ENCODE peak calls at places on chromosome 12, in seven cellular contexts. One of them, this sample, is unnamed.

GRCh38 chr12:82805812-82806497 is 119.2 kb downstream of the TMTC2 start:
- DNase-seq in AG04449: no peak
- DNase-seq in testis: no peak
- DNase-seq in lower leg skin: no peak
- DNase-seq in body of pancreas: no peak
- DNase-seq in IMR-90: peak; percentile 1
- DNase-seq in pancreas: no peak
- DNase-seq in this sample: peak; percentile 18

GRCh38 chr12:110165540-110166159 is 41.5 kb downstream of the IFT81 start:
- DNase-seq in AG04449: no peak
- DNase-seq in body of pancreas: no peak
- DNase-seq in pancreas: no peak
- DNase-seq in IMR-90: no peak
- DNase-seq in lower leg skin: no peak
- DNase-seq in testis: no peak
- DNase-seq in this sample: no peak

GRCh38 chr12:59452259-59452658 is 143.6 kb upstream of the SLC16A7 start:
- DNase-seq in testis: no peak
- DNase-seq in body of pancreas: peak; percentile 14
- DNase-seq in IMR-90: peak; percentile 85
- DNase-seq in AG04449: peak; percentile 59
- DNase-seq in lower leg skin: no peak
- DNase-seq in pancreas: no peak
- DNase-seq in this sample: peak; percentile 62

GRCh38 chr12:53328043-53328435 is 6.6 kb upstream of the AAAS start:
- DNase-seq in pancreas: no peak
- DNase-seq in AG04449: no peak
- DNase-seq in IMR-90: no peak
- DNase-seq in testis: no peak
- DNase-seq in lower leg skin: no peak
- DNase-seq in body of pancreas: no peak
- DNase-seq in this sample: no peak

GRCh38 chr12:106135075-106135474 is 3.7 kb downstream of the NUAK1 start:
- DNase-seq in lower leg skin: no peak
- DNase-seq in testis: no peak
- DNase-seq in body of pancreas: no peak
- DNase-seq in pancreas: no peak
- DNase-seq in IMR-90: peak; percentile 41
- DNase-seq in AG04449: no peak
- DNase-seq in this sample: no peak

GRCh38 chr12:105705765-105706164 is 375.3 kb downstream of the C12orf75 start:
- DNase-seq in AG04449: no peak
- DNase-seq in pancreas: no peak
- DNase-seq in testis: peak; percentile 73
- DNase-seq in lower leg skin: peak; percentile 38
- DNase-seq in body of pancreas: peak; percentile 57
- DNase-seq in IMR-90: peak; percentile 67
- DNase-seq in this sample: no peak

GRCh38 chr12:60093428-60093827 is 497.6 kb downstream of the SLC16A7 start:
- DNase-seq in pancreas: no peak
- DNase-seq in AG04449: no peak
- DNase-seq in IMR-90: no peak
- DNase-seq in body of pancreas: no peak
- DNase-seq in testis: no peak
- DNase-seq in lower leg skin: no peak
- DNase-seq in this sample: no peak

GRCh38 chr12:92444763-92445162 is 258.0 kb upstream of the PLEKHG7 start:
- DNase-seq in testis: peak; percentile 48
- DNase-seq in lower leg skin: peak; percentile 45
- DNase-seq in body of pancreas: no peak
- DNase-seq in IMR-90: no peak
- DNase-seq in AG04449: no peak
- DNase-seq in pancreas: no peak
- DNase-seq in this sample: no peak

GRCh38 chr12:92648242-92649031 is 54.4 kb upstream of the PLEKHG7 start:
- DNase-seq in body of pancreas: no peak
- DNase-seq in testis: no peak
- DNase-seq in AG04449: no peak
- DNase-seq in pancreas: no peak
- DNase-seq in lower leg skin: no peak
- DNase-seq in IMR-90: peak; percentile 14
- DNase-seq in this sample: no peak

GRCh38 chr12:63525831-63526230 is 142.5 kb downstream of the DPY19L2 start:
- DNase-seq in IMR-90: no peak
- DNase-seq in pancreas: no peak
- DNase-seq in lower leg skin: no peak
- DNase-seq in testis: no peak
- DNase-seq in body of pancreas: no peak
- DNase-seq in AG04449: no peak
- DNase-seq in this sample: no peak

GRCh38 chr12:131452444-131452860 is 258.4 kb upstream of the SFSWAP start:
- DNase-seq in body of pancreas: no peak
- DNase-seq in testis: peak; percentile 40
- DNase-seq in AG04449: no peak
- DNase-seq in lower leg skin: no peak
- DNase-seq in IMR-90: no peak
- DNase-seq in pancreas: no peak
- DNase-seq in this sample: no peak

GRCh38 chr12:116539905-116540482 is 19.2 kb upstream of the MAP1LC3B2 start:
- DNase-seq in lower leg skin: peak; percentile 62
- DNase-seq in body of pancreas: peak; percentile 75
- DNase-seq in AG04449: no peak
- DNase-seq in pancreas: no peak
- DNase-seq in IMR-90: peak; percentile 72
- DNase-seq in testis: peak; percentile 47
- DNase-seq in this sample: no peak

GRCh38 chr12:110785240-110785639 is 42.5 kb upstream of the PPP1CC start:
- DNase-seq in body of pancreas: no peak
- DNase-seq in testis: no peak
- DNase-seq in AG04449: no peak
- DNase-seq in pancreas: no peak
- DNase-seq in lower leg skin: no peak
- DNase-seq in IMR-90: no peak
- DNase-seq in this sample: no peak

GRCh38 chr12:13982010-13982409 is 608 bp upstream of the GRIN2B start:
- DNase-seq in body of pancreas: no peak
- DNase-seq in AG04449: no peak
- DNase-seq in testis: no peak
- DNase-seq in pancreas: no peak
- DNase-seq in lower leg skin: no peak
- DNase-seq in IMR-90: no peak
- DNase-seq in this sample: no peak

GRCh38 chr12:116336542-116337065 is 59.1 kb upstream of the MED13L start:
- DNase-seq in testis: no peak
- DNase-seq in lower leg skin: no peak
- DNase-seq in body of pancreas: no peak
- DNase-seq in AG04449: no peak
- DNase-seq in IMR-90: peak; percentile 77
- DNase-seq in pancreas: no peak
- DNase-seq in this sample: no peak

GRCh38 chr12:112850343-112850742 is 56.4 kb upstream of the OAS1 start:
- DNase-seq in lower leg skin: no peak
- DNase-seq in testis: no peak
- DNase-seq in pancreas: no peak
- DNase-seq in body of pancreas: no peak
- DNase-seq in AG04449: no peak
- DNase-seq in IMR-90: no peak
- DNase-seq in this sample: no peak

GRCh38 chr12:879641-880040 is 69.9 kb downstream of the RAD52 start:
- DNase-seq in pancreas: no peak
- DNase-seq in IMR-90: peak; percentile 86
- DNase-seq in testis: no peak
- DNase-seq in AG04449: no peak
- DNase-seq in lower leg skin: no peak
- DNase-seq in body of pancreas: no peak
- DNase-seq in this sample: peak; percentile 11

GRCh38 chr12:45217846-45218245 is 2.0 kb downstream of the ANO6 start:
- DNase-seq in AG04449: no peak
- DNase-seq in pancreas: no peak
- DNase-seq in lower leg skin: no peak
- DNase-seq in body of pancreas: no peak
- DNase-seq in IMR-90: peak; percentile 12
- DNase-seq in testis: no peak
- DNase-seq in this sample: no peak

GRCh38 chr12:96501139-96501741 is 11.9 kb downstream of the CFAP54 start:
- DNase-seq in lower leg skin: no peak
- DNase-seq in IMR-90: peak; percentile 61
- DNase-seq in pancreas: no peak
- DNase-seq in AG04449: no peak
- DNase-seq in body of pancreas: peak; percentile 17
- DNase-seq in testis: no peak
- DNase-seq in this sample: no peak

GRCh38 chr12:3884671-3885070 is 11.5 kb upstream of the PARP11 start:
- DNase-seq in testis: no peak
- DNase-seq in AG04449: no peak
- DNase-seq in IMR-90: no peak
- DNase-seq in pancreas: no peak
- DNase-seq in lower leg skin: no peak
- DNase-seq in body of pancreas: no peak
- DNase-seq in this sample: no peak
- H3K4me3 ChIP-seq in testis: no peak overlapping the region
- H3K4me3 ChIP-seq in AG04449: no peak overlapping the region
- H3K4me3 ChIP-seq in IMR-90: no peak overlapping the region
- H3K4me3 ChIP-seq in pancreas: no peak overlapping the region
- H3K4me3 ChIP-seq in lower leg skin: no peak overlapping the region
- H3K4me3 ChIP-seq in body of pancreas: no peak overlapping the region
- H3K4me3 ChIP-seq in this sample: no peak overlapping the region

GRCh38 chr12:33438025-33438772 is 1.4 kb downstream of the SYT10 start:
- DNase-seq in pancreas: peak; percentile 24
- DNase-seq in AG04449: no peak
- DNase-seq in lower leg skin: no peak
- DNase-seq in IMR-90: no peak
- DNase-seq in testis: no peak
- DNase-seq in body of pancreas: no peak
- DNase-seq in this sample: no peak
- H3K4me3 ChIP-seq in pancreas: no peak overlapping the region
- H3K4me3 ChIP-seq in AG04449: no peak overlapping the region
- H3K4me3 ChIP-seq in lower leg skin: no peak overlapping the region
- H3K4me3 ChIP-seq in IMR-90: no peak overlapping the region
- H3K4me3 ChIP-seq in testis: peak overlapping the region; percentile 53
- H3K4me3 ChIP-seq in body of pancreas: no peak overlapping the region
- H3K4me3 ChIP-seq in this sample: no peak overlapping the region

DNA sequence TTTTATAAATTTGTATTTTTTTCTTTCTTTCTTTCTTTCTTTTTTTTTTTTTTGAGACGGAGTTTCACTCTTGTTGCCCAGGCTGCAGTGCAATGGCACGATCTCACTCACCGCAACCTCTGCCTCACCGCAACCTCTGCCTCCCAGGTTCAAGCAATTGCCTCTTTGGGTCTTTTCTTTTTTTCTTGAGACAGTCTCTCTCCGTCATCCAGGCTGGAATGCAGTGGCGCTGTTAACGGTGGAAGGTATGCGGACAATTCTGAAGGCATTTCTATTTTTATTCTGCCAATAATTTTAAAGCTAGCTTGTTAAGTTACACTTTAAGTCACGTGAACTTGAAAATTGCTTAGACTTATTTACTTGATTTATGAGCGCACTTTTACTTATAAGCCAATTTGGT is 8.8 kb upstream of the PHC1 start:
- DNase-seq in AG04449: no peak
- DNase-seq in lower leg skin: no peak
- DNase-seq in body of pancreas: no peak
- DNase-seq in pancreas: no peak
- DNase-seq in IMR-90: no peak
- DNase-seq in testis: no peak
- DNase-seq in this sample: no peak
- H3K4me3 ChIP-seq in AG04449: no peak overlapping the region
- H3K4me3 ChIP-seq in lower leg skin: no peak overlapping the region
- H3K4me3 ChIP-seq in body of pancreas: no peak overlapping the region
- H3K4me3 ChIP-seq in pancreas: no peak overlapping the region
- H3K4me3 ChIP-seq in IMR-90: no peak overlapping the region
- H3K4me3 ChIP-seq in testis: no peak overlapping the region
- H3K4me3 ChIP-seq in this sample: no peak overlapping the region

DNA sequence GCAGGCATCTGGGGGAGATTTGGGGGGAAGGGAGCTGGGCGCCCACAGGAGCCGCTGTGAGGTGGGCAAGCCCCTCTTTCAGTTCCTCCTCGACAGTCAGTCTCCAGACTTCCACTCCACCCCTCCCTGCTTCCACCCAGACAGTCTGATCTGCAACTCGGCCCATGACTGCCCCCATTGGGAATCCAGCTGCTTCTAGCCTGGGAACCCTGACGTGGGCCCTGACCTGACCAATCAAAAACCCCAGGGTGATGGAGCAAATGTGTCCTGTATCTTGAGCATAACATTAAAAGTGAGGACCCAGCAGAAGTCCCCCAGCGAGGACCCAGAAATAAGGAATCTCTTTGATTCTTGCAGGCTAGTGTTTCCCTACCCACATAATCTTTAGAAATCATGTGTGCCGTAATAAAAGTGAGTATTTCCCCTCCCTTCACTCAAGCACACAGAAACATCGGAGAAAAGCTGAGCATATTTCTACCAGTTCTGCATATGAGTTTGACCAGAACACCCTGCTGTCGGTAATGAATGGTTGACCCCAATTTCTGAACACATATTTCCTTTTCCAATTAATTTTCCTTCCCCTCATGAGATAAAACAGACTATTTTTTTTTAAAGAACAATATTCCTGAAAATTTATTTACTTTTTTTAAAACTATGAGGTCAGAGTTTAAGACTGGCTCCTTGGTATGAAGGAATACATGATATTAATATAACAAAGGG is 6.4 kb downstream of the SSH1 start:
- DNase-seq in AG04449: no peak
- DNase-seq in body of pancreas: no peak
- DNase-seq in pancreas: no peak
- DNase-seq in IMR-90: peak; percentile 91
- DNase-seq in lower leg skin: no peak
- DNase-seq in testis: no peak
- DNase-seq in this sample: peak; percentile 85
- H3K4me3 ChIP-seq in AG04449: no peak overlapping the region
- H3K4me3 ChIP-seq in body of pancreas: no peak overlapping the region
- H3K4me3 ChIP-seq in pancreas: no peak overlapping the region
- H3K4me3 ChIP-seq in IMR-90: no peak overlapping the region
- H3K4me3 ChIP-seq in lower leg skin: no peak overlapping the region
- H3K4me3 ChIP-seq in testis: no peak overlapping the region
- H3K4me3 ChIP-seq in this sample: no peak overlapping the region

GRCh38 chr12:123141615-123142517 is 9.0 kb downstream of the PITPNM2 start:
- DNase-seq in lower leg skin: no peak
- DNase-seq in IMR-90: peak; percentile 84
- DNase-seq in pancreas: no peak
- DNase-seq in AG04449: peak; percentile 40
- DNase-seq in body of pancreas: peak; percentile 73
- DNase-seq in testis: peak; percentile 83
- DNase-seq in this sample: peak; percentile 32
- H3K4me3 ChIP-seq in lower leg skin: no peak overlapping the region
- H3K4me3 ChIP-seq in IMR-90: no peak overlapping the region
- H3K4me3 ChIP-seq in pancreas: no peak overlapping the region
- H3K4me3 ChIP-seq in AG04449: no peak overlapping the region
- H3K4me3 ChIP-seq in body of pancreas: no peak overlapping the region
- H3K4me3 ChIP-seq in testis: no peak overlapping the region
- H3K4me3 ChIP-seq in this sample: no peak overlapping the region

GRCh38 chr12:26227376-26227775 is 32.0 kb downstream of the SSPN start:
- DNase-seq in testis: no peak
- DNase-seq in pancreas: no peak
- DNase-seq in IMR-90: no peak
- DNase-seq in AG04449: no peak
- DNase-seq in lower leg skin: no peak
- DNase-seq in body of pancreas: no peak
- DNase-seq in this sample: no peak
- H3K4me3 ChIP-seq in testis: no peak overlapping the region
- H3K4me3 ChIP-seq in pancreas: no peak overlapping the region
- H3K4me3 ChIP-seq in IMR-90: no peak overlapping the region
- H3K4me3 ChIP-seq in AG04449: no peak overlapping the region
- H3K4me3 ChIP-seq in lower leg skin: no peak overlapping the region
- H3K4me3 ChIP-seq in body of pancreas: no peak overlapping the region
- H3K4me3 ChIP-seq in this sample: no peak overlapping the region

This sample was measured in AG09309.